ENCODE peak calls at places on chromosomes 5 and 9, in ten cellular contexts. B, A, D, N, E, Y, H, S, O and Z are unnamed samples.
A peak's percentile ranks its signal among the peaks of the same experiment; 100 is the strongest.

GRCh38 chr9:93659044-93659836 is 82.9 kb downstream of the PHF2 start:
- DNase-seq in D (peak; percentile 24), Y (no peak), S (no peak), E (no peak), O (no peak), A (no peak), N (no peak), H (no peak), B (no peak), Z (peak; percentile 30)

GRCh38 chr5:34474573-34475021 is 181.5 kb upstream of the RAI14 start:
- DNase-seq in S (peak; percentile 53), Y (peak; percentile 78), B (no peak), A (no peak), D (no peak), H (no peak), E (peak; percentile 85), N (no peak), O (peak; percentile 38), Z (no peak)

GRCh38 chr9:133519693-133520092 is 5.1 kb downstream of the MYMK start:
- DNase-seq in H (no peak), B (no peak), D (no peak), A (no peak), Y (peak; percentile 18), S (no peak), N (no peak), E (no peak), O (no peak), Z (no peak)

GRCh38 chr9:114271556-114272510 is 51.1 kb upstream of the ORM1 start:
- DNase-seq in Y (peak; percentile 75), D (peak; percentile 57), H (peak; percentile 53), N (no peak), E (peak; percentile 59), S (peak; percentile 1), A (no peak), O (no peak), B (no peak), Z (no peak)

GRCh38 chr9:78806492-78807160 is 509.7 kb downstream of the PSAT1 start:
- DNase-seq in E (no peak), S (no peak), N (no peak), Y (no peak), H (no peak), D (no peak), B (no peak), O (no peak), A (no peak), Z (no peak)

GRCh38 chr5:150284311-150284710 is 5.3 kb downstream of the CAMK2A start:
- DNase-seq in A (no peak), Y (no peak), E (no peak), D (no peak), S (no peak), B (no peak), H (no peak), N (no peak), O (no peak), Z (peak; percentile 76)

GRCh38 chr5:74141053-74141452 is 499.5 kb downstream of the ENC1 start:
- DNase-seq in Y (peak; percentile 8), B (no peak), S (no peak), D (no peak), N (no peak), E (peak; percentile 36), O (no peak), A (no peak), H (no peak), Z (no peak)

GRCh38 chr9:120886490-120886967 is 9.5 kb upstream of the PHF19 start:
- DNase-seq in H (no peak), Y (peak; percentile 49), D (no peak), N (no peak), S (no peak), E (peak; percentile 51), O (no peak), A (no peak), B (no peak), Z (no peak)

GRCh38 chr9:115590016-115590415 is 472.1 kb upstream of the TNC start:
- DNase-seq in E (peak; percentile 94), Y (peak; percentile 98), D (no peak), N (no peak), H (peak; percentile 69), A (no peak), B (no peak), S (no peak), O (no peak), Z (no peak)

GRCh38 chr9:94900222-94901018 is 173.9 kb downstream of the AOPEP start:
- DNase-seq in N (no peak), B (no peak), H (peak; percentile 70), S (no peak), Y (peak; percentile 97), E (peak; percentile 98), O (no peak), A (no peak), D (no peak), Z (no peak)

GRCh38 chr9:18060304-18060934 is 413.5 kb upstream of the ADAMTSL1 start:
- DNase-seq in B (no peak), Y (peak; percentile 20), O (no peak), N (no peak), D (no peak), H (no peak), S (peak; percentile 0), E (no peak), A (no peak), Z (no peak)

GRCh38 chr9:130872058-130872453 is 24.6 kb downstream of the QRFP start:
- DNase-seq in D (no peak), A (no peak), Y (no peak), N (no peak), O (no peak), S (no peak), E (no peak), H (no peak), B (no peak), Z (no peak)

GRCh38 chr5:137649228-137649890 is 86.5 kb downstream of the KLHL3 start:
- DNase-seq in A (no peak), D (peak; percentile 60), B (no peak), S (no peak), E (peak; percentile 88), Y (peak; percentile 81), N (no peak), O (no peak), H (no peak), Z (no peak)

GRCh38 chr5:19923742-19924141 is 64.3 kb downstream of the CDH18 start:
- DNase-seq in Y (peak; percentile 18), D (no peak), O (no peak), A (no peak), E (no peak), H (no peak), S (no peak), B (no peak), N (no peak), Z (no peak)

GRCh38 chr9:86078731-86079130 is 20.6 kb downstream of the GOLM1 start:
- DNase-seq in D (no peak), H (no peak), S (no peak), Y (no peak), E (no peak), A (no peak), O (no peak), B (no peak), N (no peak), Z (no peak)

GRCh38 chr9:118975736-118976135 is 393.5 kb downstream of the BRINP1 start:
- DNase-seq in D (no peak), B (no peak), E (no peak), Y (no peak), O (no peak), H (no peak), S (no peak), N (no peak), A (no peak), Z (no peak)

GRCh38 chr5:127950707-127951356 is 132.7 kb upstream of the SLC12A2 start:
- DNase-seq in S (no peak), B (no peak), D (no peak), O (no peak), H (no peak), Y (peak; percentile 82), N (no peak), A (no peak), E (peak; percentile 76), Z (no peak)

GRCh38 chr9:123157216-123157615 is 111.2 kb downstream of the STRBP start:
- DNase-seq in H (no peak), N (no peak), B (no peak), Y (peak; percentile 31), A (no peak), S (no peak), O (no peak), E (peak; percentile 79), D (no peak), Z (no peak)

GRCh38 chr5:138659561-138659960 is 84.4 kb upstream of the HSPA9 start:
- DNase-seq in S (no peak), D (no peak), E (no peak), A (no peak), N (no peak), B (no peak), Y (no peak), H (no peak), O (no peak), Z (no peak)

GRCh38 chr5:40486437-40487270 is 193.1 kb upstream of the PTGER4 start:
- DNase-seq in H (peak; percentile 27), D (peak; percentile 46), S (peak; percentile 60), Y (no peak), A (no peak), B (no peak), N (peak; percentile 47), O (no peak), E (peak; percentile 55), Z (no peak)

GRCh38 chr5:171601266-171601881 is 181.9 kb downstream of the FGF18 start:
- DNase-seq in S (peak; percentile 89), D (peak; percentile 66), N (peak; percentile 10), Y (no peak), E (no peak), B (no peak), O (no peak), A (no peak), H (no peak), Z (peak; percentile 31)

GRCh38 chr9:109730228-109730627 is 49.8 kb upstream of the PALM2AKAP2 start:
- DNase-seq in A (no peak), B (no peak), S (no peak), Y (peak; percentile 36), O (no peak), E (peak; percentile 52), D (no peak), H (no peak), N (no peak), Z (no peak)

GRCh38 chr9:7320139-7320538 is 479.4 kb downstream of the DMAC1 start:
- DNase-seq in H (no peak), N (no peak), E (peak; percentile 88), Y (peak; percentile 88), S (no peak), B (no peak), D (no peak), O (no peak), A (no peak), Z (no peak)

GRCh38 chr5:176956756-176957155 is 49.8 kb downstream of the UIMC1 start:
- DNase-seq in A (no peak), E (no peak), N (no peak), O (no peak), B (no peak), D (no peak), H (no peak), Y (no peak), S (no peak), Z (no peak)